ENCODE peak calls at places on chromosomes 7 and 10, in eight cellular contexts. One of them, this sample, is unnamed.

GRCh38 chr7:52085610-52086009 is 769.0 kb upstream of the COBL start:
- DNase-seq in tibial nerve: no peak
- DNase-seq in uterus: no peak
- DNase-seq in small intestine: no peak
- DNase-seq in vagina: no peak
- DNase-seq in lung: no peak
- DNase-seq in breast epithelium: no peak
- DNase-seq in left ventricle myocardium inferior: no peak
- DNase-seq in this sample: no peak

GRCh38 chr7:32515890-32516550 is 20.7 kb downstream of the AVL9 start:
- DNase-seq in tibial nerve: no peak
- DNase-seq in uterus: no peak
- DNase-seq in small intestine: peak; percentile 64
- DNase-seq in vagina: no peak
- DNase-seq in lung: no peak
- DNase-seq in breast epithelium: no peak
- DNase-seq in left ventricle myocardium inferior: no peak
- DNase-seq in this sample: no peak

GRCh38 chr10:106082865-106083264 is 1081.6 kb downstream of the SORCS1 start:
- DNase-seq in tibial nerve: no peak
- DNase-seq in uterus: no peak
- DNase-seq in small intestine: no peak
- DNase-seq in vagina: no peak
- DNase-seq in lung: no peak
- DNase-seq in breast epithelium: no peak
- DNase-seq in left ventricle myocardium inferior: no peak
- DNase-seq in this sample: no peak

GRCh38 chr10:15168296-15168780 is at the start of gene NMT2:
- DNase-seq in tibial nerve: peak; percentile 43
- DNase-seq in uterus: peak; percentile 87
- DNase-seq in small intestine: peak; percentile 85
- DNase-seq in vagina: peak; percentile 92
- DNase-seq in lung: no peak
- DNase-seq in breast epithelium: peak; percentile 83
- DNase-seq in left ventricle myocardium inferior: peak; percentile 88
- DNase-seq in this sample: peak; percentile 87

GRCh38 chr10:69130251-69130650 is 6.3 kb downstream of the VPS26A start:
- DNase-seq in tibial nerve: no peak
- DNase-seq in uterus: no peak
- DNase-seq in small intestine: no peak
- DNase-seq in vagina: no peak
- DNase-seq in lung: no peak
- DNase-seq in breast epithelium: no peak
- DNase-seq in left ventricle myocardium inferior: no peak
- DNase-seq in this sample: no peak

GRCh38 chr7:68977709-68978108 is 620.6 kb upstream of the AUTS2 start:
- DNase-seq in tibial nerve: peak; percentile 21
- DNase-seq in uterus: no peak
- DNase-seq in small intestine: no peak
- DNase-seq in vagina: no peak
- DNase-seq in lung: no peak
- DNase-seq in breast epithelium: no peak
- DNase-seq in left ventricle myocardium inferior: no peak
- DNase-seq in this sample: no peak

GRCh38 chr7:149884541-149884940 is 10.8 kb downstream of the ATP6V0E2 start:
- DNase-seq in tibial nerve: no peak
- DNase-seq in uterus: peak; percentile 20
- DNase-seq in small intestine: no peak
- DNase-seq in vagina: no peak
- DNase-seq in lung: no peak
- DNase-seq in breast epithelium: no peak
- DNase-seq in left ventricle myocardium inferior: peak; percentile 61
- DNase-seq in this sample: no peak

GRCh38 chr7:120725376-120726039 is 132.4 kb downstream of the TSPAN12 start:
- DNase-seq in tibial nerve: no peak
- DNase-seq in uterus: no peak
- DNase-seq in small intestine: peak; percentile 32
- DNase-seq in vagina: no peak
- DNase-seq in lung: no peak
- DNase-seq in breast epithelium: no peak
- DNase-seq in left ventricle myocardium inferior: no peak
- DNase-seq in this sample: no peak

GRCh38 chr10:124009616-124010015 is 83.8 kb downstream of the CHST15 start:
- DNase-seq in tibial nerve: no peak
- DNase-seq in uterus: no peak
- DNase-seq in small intestine: no peak
- DNase-seq in vagina: no peak
- DNase-seq in lung: no peak
- DNase-seq in breast epithelium: no peak
- DNase-seq in left ventricle myocardium inferior: no peak
- DNase-seq in this sample: no peak

GRCh38 chr10:47031251-47031952 is 120.2 kb downstream of the PTPN20 start:
- DNase-seq in tibial nerve: peak; percentile 47
- DNase-seq in uterus: peak; percentile 52
- DNase-seq in small intestine: peak; percentile 39
- DNase-seq in vagina: no peak
- DNase-seq in lung: no peak
- DNase-seq in breast epithelium: no peak
- DNase-seq in left ventricle myocardium inferior: no peak
- DNase-seq in this sample: no peak

GRCh38 chr10:97851341-97852001 is 1.8 kb downstream of the GOLGA7B start:
- DNase-seq in tibial nerve: no peak
- DNase-seq in uterus: no peak
- DNase-seq in small intestine: no peak
- DNase-seq in vagina: no peak
- DNase-seq in lung: no peak
- DNase-seq in breast epithelium: peak; percentile 73
- DNase-seq in left ventricle myocardium inferior: no peak
- DNase-seq in this sample: no peak

GRCh38 chr7:157111311-157111710 is 27.4 kb upstream of the UBE3C start:
- DNase-seq in tibial nerve: no peak
- DNase-seq in uterus: no peak
- DNase-seq in small intestine: no peak
- DNase-seq in vagina: no peak
- DNase-seq in lung: no peak
- DNase-seq in breast epithelium: no peak
- DNase-seq in left ventricle myocardium inferior: no peak
- DNase-seq in this sample: no peak

GRCh38 chr10:110600487-110601101 is 33.1 kb downstream of the SMC3 start:
- DNase-seq in tibial nerve: no peak
- DNase-seq in uterus: no peak
- DNase-seq in small intestine: peak; percentile 59
- DNase-seq in vagina: no peak
- DNase-seq in lung: no peak
- DNase-seq in breast epithelium: no peak
- DNase-seq in left ventricle myocardium inferior: no peak
- DNase-seq in this sample: peak; percentile 21

GRCh38 chr10:110498982-110499795 is 1.5 kb downstream of the DUSP5 start:
- DNase-seq in tibial nerve: peak; percentile 54
- DNase-seq in uterus: no peak
- DNase-seq in small intestine: peak; percentile 52
- DNase-seq in vagina: no peak
- DNase-seq in lung: no peak
- DNase-seq in breast epithelium: peak; percentile 64
- DNase-seq in left ventricle myocardium inferior: no peak
- DNase-seq in this sample: peak; percentile 12

GRCh38 chr7:143362126-143362961 is at the start of gene FAM131B:
- DNase-seq in tibial nerve: no peak
- DNase-seq in uterus: no peak
- DNase-seq in small intestine: no peak
- DNase-seq in vagina: no peak
- DNase-seq in lung: no peak
- DNase-seq in breast epithelium: no peak
- DNase-seq in left ventricle myocardium inferior: no peak
- DNase-seq in this sample: no peak

DNA sequence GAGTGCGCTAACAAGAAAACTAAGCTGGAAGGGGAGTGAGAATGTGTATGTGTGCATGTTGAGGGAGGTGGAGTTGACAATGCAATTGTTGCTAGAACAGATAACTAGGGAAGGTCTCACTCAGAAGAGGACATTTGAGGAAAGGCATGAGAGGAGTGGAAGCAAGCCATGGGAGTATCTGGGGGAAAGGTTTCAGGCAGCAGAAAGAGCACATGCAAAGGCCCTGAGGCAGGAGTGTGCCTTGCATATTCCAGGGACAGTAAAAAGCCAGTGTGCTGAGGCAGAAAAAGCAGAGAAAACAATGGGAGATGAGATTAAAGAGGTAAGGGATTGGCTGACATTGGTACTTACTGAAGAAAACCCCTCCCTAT is 149.6 kb upstream of the ADO start:
- DNase-seq in tibial nerve: no peak
- DNase-seq in uterus: no peak
- DNase-seq in small intestine: no peak
- DNase-seq in vagina: no peak
- DNase-seq in lung: no peak
- DNase-seq in breast epithelium: no peak
- DNase-seq in left ventricle myocardium inferior: no peak
- DNase-seq in this sample: no peak
- H3K9me3 ChIP-seq in tibial nerve: no peaks in the 10 kb centered on the region
- H3K9me3 ChIP-seq in uterus: no peaks in the 10 kb centered on the region
- H3K9me3 ChIP-seq in small intestine: no peaks in the 10 kb centered on the region
- H3K9me3 ChIP-seq in vagina: no peaks in the 10 kb centered on the region
- H3K9me3 ChIP-seq in lung: peaks cover 5% of the 10 kb centered on the region
- H3K9me3 ChIP-seq in breast epithelium: no peaks in the 10 kb centered on the region
- H3K9me3 ChIP-seq in left ventricle myocardium inferior: no peaks in the 10 kb centered on the region
- H3K9me3 ChIP-seq in this sample: no peaks in the 10 kb centered on the region

GRCh38 chr7:29190349-29191045 is 4.1 kb upstream of the CHN2 start:
- DNase-seq in tibial nerve: no peak
- DNase-seq in uterus: no peak
- DNase-seq in small intestine: no peak
- DNase-seq in vagina: no peak
- DNase-seq in lung: no peak
- DNase-seq in breast epithelium: no peak
- DNase-seq in left ventricle myocardium inferior: no peak
- DNase-seq in this sample: peak; percentile 14

GRCh38 chr7:29179110-29179509 is 15.5 kb upstream of the CHN2 start:
- DNase-seq in tibial nerve: no peak
- DNase-seq in uterus: no peak
- DNase-seq in small intestine: no peak
- DNase-seq in vagina: no peak
- DNase-seq in lung: no peak
- DNase-seq in breast epithelium: no peak
- DNase-seq in left ventricle myocardium inferior: no peak
- DNase-seq in this sample: no peak

GRCh38 chr7:29189743-29190201 is 4.8 kb upstream of the CHN2 start:
- DNase-seq in tibial nerve: peak; percentile 51
- DNase-seq in uterus: peak; percentile 57
- DNase-seq in small intestine: peak; percentile 70
- DNase-seq in vagina: no peak
- DNase-seq in lung: peak; percentile 57
- DNase-seq in breast epithelium: no peak
- DNase-seq in left ventricle myocardium inferior: peak; percentile 50
- DNase-seq in this sample: peak; percentile 61

GRCh38 chr7:29184599-29184998 is 10.0 kb upstream of the CHN2 start:
- DNase-seq in tibial nerve: no peak
- DNase-seq in uterus: no peak
- DNase-seq in small intestine: no peak
- DNase-seq in vagina: no peak
- DNase-seq in lung: no peak
- DNase-seq in breast epithelium: no peak
- DNase-seq in left ventricle myocardium inferior: no peak
- DNase-seq in this sample: no peak
- H3K4me1 ChIP-seq in tibial nerve: no peaks in the 10 kb centered on the region
- H3K4me1 ChIP-seq in uterus: no peaks in the 10 kb centered on the region
- H3K4me1 ChIP-seq in small intestine: no peaks in the 10 kb centered on the region
- H3K4me1 ChIP-seq in vagina: no peaks in the 10 kb centered on the region
- H3K4me1 ChIP-seq in lung: no peaks in the 10 kb centered on the region
- H3K4me1 ChIP-seq in breast epithelium: no peaks in the 10 kb centered on the region
- H3K4me1 ChIP-seq in left ventricle myocardium inferior: peaks cover 2% of the 10 kb centered on the region
- H3K4me1 ChIP-seq in this sample: peaks cover 3% of the 10 kb centered on the region

GRCh38 chr10:75081379-75081778 is 30.1 kb upstream of the SAMD8 start:
- DNase-seq in tibial nerve: no peak
- DNase-seq in uterus: no peak
- DNase-seq in small intestine: no peak
- DNase-seq in vagina: no peak
- DNase-seq in lung: no peak
- DNase-seq in breast epithelium: no peak
- DNase-seq in left ventricle myocardium inferior: no peak
- DNase-seq in this sample: no peak
- H3K27ac ChIP-seq in tibial nerve: no peak overlapping the region
- H3K27ac ChIP-seq in uterus: no peak overlapping the region
- H3K27ac ChIP-seq in small intestine: no peak overlapping the region
- H3K27ac ChIP-seq in vagina: no peak overlapping the region
- H3K27ac ChIP-seq in lung: no peak overlapping the region
- H3K27ac ChIP-seq in breast epithelium: no peak overlapping the region
- H3K27ac ChIP-seq in left ventricle myocardium inferior: no peak overlapping the region
- H3K27ac ChIP-seq in this sample: no peak overlapping the region

GRCh38 chr10:112746329-112746728 is 203.7 kb upstream of the TCF7L2 start:
- DNase-seq in tibial nerve: no peak
- DNase-seq in uterus: no peak
- DNase-seq in small intestine: no peak
- DNase-seq in vagina: no peak
- DNase-seq in lung: no peak
- DNase-seq in breast epithelium: no peak
- DNase-seq in left ventricle myocardium inferior: no peak
- DNase-seq in this sample: peak; percentile 48
- H3K9me3 ChIP-seq in tibial nerve: no peaks in the 10 kb centered on the region
- H3K9me3 ChIP-seq in uterus: no peaks in the 10 kb centered on the region
- H3K9me3 ChIP-seq in small intestine: no peaks in the 10 kb centered on the region
- H3K9me3 ChIP-seq in vagina: no peaks in the 10 kb centered on the region
- H3K9me3 ChIP-seq in lung: no peaks in the 10 kb centered on the region
- H3K9me3 ChIP-seq in breast epithelium: no peaks in the 10 kb centered on the region
- H3K9me3 ChIP-seq in left ventricle myocardium inferior: no peaks in the 10 kb centered on the region
- H3K9me3 ChIP-seq in this sample: no peaks in the 10 kb centered on the region

DNA sequence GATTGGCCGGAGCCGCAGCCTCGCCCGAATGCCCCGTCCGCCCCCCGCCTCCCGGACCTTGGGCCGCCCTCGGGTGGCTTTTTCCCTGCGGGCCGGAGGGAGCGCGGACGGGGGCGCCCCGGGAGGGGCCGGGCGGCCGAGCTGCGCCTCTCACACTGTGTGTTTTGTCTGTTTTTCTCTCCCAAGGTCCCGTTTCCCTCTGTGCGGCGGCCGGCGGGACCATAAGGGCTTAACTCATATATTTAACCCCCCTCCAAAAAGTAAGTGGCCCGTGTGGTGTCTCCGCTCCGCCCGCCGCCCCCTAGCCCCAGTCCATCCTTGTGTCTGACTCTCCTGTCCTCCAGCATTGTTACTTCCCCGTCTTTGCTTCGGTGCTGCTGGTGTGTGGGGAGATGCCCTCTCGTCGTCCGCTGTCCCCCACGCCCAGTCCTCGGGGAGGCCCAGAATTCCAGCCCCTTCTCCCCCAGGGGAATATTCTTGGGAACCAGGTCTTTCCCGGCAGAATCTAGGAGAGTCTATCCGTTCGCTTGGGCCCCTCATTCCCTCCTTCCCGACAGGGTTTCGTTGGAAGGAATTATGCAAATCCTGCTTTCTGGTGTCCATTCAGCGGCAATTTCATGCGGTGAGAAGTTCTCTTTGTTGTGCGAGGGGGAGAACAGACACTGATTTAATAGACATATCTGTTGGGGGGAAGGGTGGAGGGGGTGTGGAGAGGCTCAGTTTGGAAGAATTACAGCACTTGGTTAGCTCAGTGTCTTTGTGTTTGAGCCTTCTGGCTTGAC is 1.3 kb downstream of the LCOR start:
- DNase-seq in tibial nerve: no peak
- DNase-seq in uterus: peak; percentile 25
- DNase-seq in small intestine: peak; percentile 30
- DNase-seq in vagina: no peak
- DNase-seq in lung: no peak
- DNase-seq in breast epithelium: no peak
- DNase-seq in left ventricle myocardium inferior: peak; percentile 24
- DNase-seq in this sample: no peak
- H3K4me1 ChIP-seq in tibial nerve: peaks cover 21% of the 10 kb centered on the region
- H3K4me1 ChIP-seq in uterus: no peaks in the 10 kb centered on the region
- H3K4me1 ChIP-seq in small intestine: peaks cover 5% of the 10 kb centered on the region
- H3K4me1 ChIP-seq in vagina: peaks cover 48% of the 10 kb centered on the region
- H3K4me1 ChIP-seq in lung: peaks cover 5% of the 10 kb centered on the region
- H3K4me1 ChIP-seq in breast epithelium: no peaks in the 10 kb centered on the region
- H3K4me1 ChIP-seq in left ventricle myocardium inferior: peaks cover 77% of the 10 kb centered on the region
- H3K4me1 ChIP-seq in this sample: peaks cover 35% of the 10 kb centered on the region

GRCh38 chr10:30034433-30035137 is 24.8 kb downstream of the JCAD start:
- DNase-seq in tibial nerve: no peak
- DNase-seq in uterus: no peak
- DNase-seq in small intestine: no peak
- DNase-seq in vagina: no peak
- DNase-seq in lung: no peak
- DNase-seq in breast epithelium: no peak
- DNase-seq in left ventricle myocardium inferior: no peak
- DNase-seq in this sample: no peak
- H3K27ac ChIP-seq in tibial nerve: no peak overlapping the region
- H3K27ac ChIP-seq in uterus: no peak overlapping the region
- H3K27ac ChIP-seq in small intestine: no peak overlapping the region
- H3K27ac ChIP-seq in vagina: no peak overlapping the region
- H3K27ac ChIP-seq in lung: no peak overlapping the region
- H3K27ac ChIP-seq in breast epithelium: no peak overlapping the region
- H3K27ac ChIP-seq in left ventricle myocardium inferior: peak overlapping the region; percentile 4
- H3K27ac ChIP-seq in this sample: no peak overlapping the region